ENCODE peak calls at places on chromosome 2, in eight cellular contexts. One of them, this sample, is unnamed.

GRCh38 chr2:200212862-200213425 is 93.5 kb upstream of the SPATS2L start:
- DNase-seq in cardiac muscle cell: no peak
- DNase-seq in IMR-90: no peak
- DNase-seq in pancreas: no peak
- DNase-seq in body of pancreas: no peak
- DNase-seq in transverse colon: no peak
- DNase-seq in NB4: no peak
- DNase-seq in PC-9: no peak
- DNase-seq in this sample: no peak

GRCh38 chr2:205198130-205198505 is 484.2 kb upstream of the NRP2 start:
- DNase-seq in PC-9: no peak
- DNase-seq in transverse colon: no peak
- DNase-seq in pancreas: no peak
- DNase-seq in cardiac muscle cell: no peak
- DNase-seq in body of pancreas: peak
- DNase-seq in IMR-90: peak
- DNase-seq in NB4: no peak
- DNase-seq in this sample: no peak

GRCh38 chr2:225889452-225889851 is 489.9 kb downstream of the NYAP2 start:
- DNase-seq in cardiac muscle cell: peak
- DNase-seq in NB4: peak
- DNase-seq in pancreas: peak
- DNase-seq in IMR-90: peak
- DNase-seq in transverse colon: no peak
- DNase-seq in body of pancreas: peak
- DNase-seq in PC-9: peak
- DNase-seq in this sample: peak

GRCh38 chr2:237456200-237456731 is 30.8 kb upstream of the MLPH start:
- DNase-seq in cardiac muscle cell: no peak
- DNase-seq in PC-9: no peak
- DNase-seq in transverse colon: peak
- DNase-seq in NB4: no peak
- DNase-seq in body of pancreas: no peak
- DNase-seq in pancreas: no peak
- DNase-seq in IMR-90: peak
- DNase-seq in this sample: no peak

GRCh38 chr2:57434952-57435351 is 611.7 kb upstream of the VRK2 start:
- DNase-seq in PC-9: no peak
- DNase-seq in transverse colon: no peak
- DNase-seq in body of pancreas: no peak
- DNase-seq in IMR-90: no peak
- DNase-seq in cardiac muscle cell: no peak
- DNase-seq in NB4: no peak
- DNase-seq in pancreas: no peak
- DNase-seq in this sample: peak

GRCh38 chr2:201882353-201883095 is 76.2 kb downstream of the CDK15 start:
- DNase-seq in IMR-90: peak
- DNase-seq in pancreas: no peak
- DNase-seq in PC-9: no peak
- DNase-seq in body of pancreas: no peak
- DNase-seq in NB4: peak
- DNase-seq in transverse colon: no peak
- DNase-seq in cardiac muscle cell: no peak
- DNase-seq in this sample: no peak

GRCh38 chr2:142165790-142166189 is 35.0 kb upstream of the LRP1B start:
- DNase-seq in transverse colon: no peak
- DNase-seq in pancreas: no peak
- DNase-seq in NB4: peak
- DNase-seq in cardiac muscle cell: peak
- DNase-seq in IMR-90: peak
- DNase-seq in PC-9: peak
- DNase-seq in body of pancreas: no peak
- DNase-seq in this sample: peak

GRCh38 chr2:223226264-223226663 is 174.3 kb downstream of the KCNE4 start:
- DNase-seq in NB4: no peak
- DNase-seq in PC-9: no peak
- DNase-seq in transverse colon: no peak
- DNase-seq in cardiac muscle cell: no peak
- DNase-seq in body of pancreas: no peak
- DNase-seq in IMR-90: no peak
- DNase-seq in pancreas: no peak
- DNase-seq in this sample: no peak

GRCh38 chr2:165009466-165009865 is 54.1 kb upstream of the SLC38A11 start:
- DNase-seq in body of pancreas: no peak
- DNase-seq in pancreas: no peak
- DNase-seq in cardiac muscle cell: no peak
- DNase-seq in transverse colon: no peak
- DNase-seq in NB4: no peak
- DNase-seq in PC-9: no peak
- DNase-seq in IMR-90: peak
- DNase-seq in this sample: peak

GRCh38 chr2:96540136-96540535 is 3.6 kb downstream of the ARID5A start:
- DNase-seq in NB4: no peak
- DNase-seq in transverse colon: no peak
- DNase-seq in IMR-90: peak
- DNase-seq in body of pancreas: no peak
- DNase-seq in PC-9: peak
- DNase-seq in cardiac muscle cell: no peak
- DNase-seq in pancreas: no peak
- DNase-seq in this sample: peak

GRCh38 chr2:43133336-43133707 is 93.1 kb downstream of the ZFP36L2 start:
- DNase-seq in transverse colon: no peak
- DNase-seq in body of pancreas: no peak
- DNase-seq in PC-9: no peak
- DNase-seq in cardiac muscle cell: no peak
- DNase-seq in IMR-90: no peak
- DNase-seq in NB4: peak
- DNase-seq in pancreas: no peak
- DNase-seq in this sample: no peak

GRCh38 chr2:234976479-234977227 is 24.8 kb downstream of the SH3BP4 start:
- DNase-seq in cardiac muscle cell: no peak
- DNase-seq in pancreas: no peak
- DNase-seq in PC-9: no peak
- DNase-seq in body of pancreas: peak
- DNase-seq in transverse colon: no peak
- DNase-seq in NB4: no peak
- DNase-seq in IMR-90: no peak
- DNase-seq in this sample: no peak

GRCh38 chr2:96091711-96092579 is 24.4 kb downstream of the ADRA2B start:
- DNase-seq in transverse colon: peak
- DNase-seq in NB4: no peak
- DNase-seq in body of pancreas: peak
- DNase-seq in cardiac muscle cell: no peak
- DNase-seq in PC-9: peak
- DNase-seq in IMR-90: no peak
- DNase-seq in pancreas: peak
- DNase-seq in this sample: peak

GRCh38 chr2:28461056-28461455 is 34.8 kb upstream of the PLB1 start:
- DNase-seq in pancreas: no peak
- DNase-seq in body of pancreas: no peak
- DNase-seq in cardiac muscle cell: no peak
- DNase-seq in IMR-90: no peak
- DNase-seq in transverse colon: no peak
- DNase-seq in NB4: no peak
- DNase-seq in PC-9: no peak
- DNase-seq in this sample: no peak

GRCh38 chr2:100940240-100940639 is 61.8 kb upstream of the RPL31 start:
- DNase-seq in body of pancreas: no peak
- DNase-seq in transverse colon: no peak
- DNase-seq in cardiac muscle cell: no peak
- DNase-seq in NB4: no peak
- DNase-seq in PC-9: no peak
- DNase-seq in pancreas: no peak
- DNase-seq in IMR-90: peak
- DNase-seq in this sample: no peak

GRCh38 chr2:237280235-237280634 is 133.7 kb downstream of the COL6A3 start:
- DNase-seq in NB4: no peak
- DNase-seq in pancreas: no peak
- DNase-seq in body of pancreas: no peak
- DNase-seq in transverse colon: no peak
- DNase-seq in IMR-90: peak
- DNase-seq in PC-9: no peak
- DNase-seq in cardiac muscle cell: no peak
- DNase-seq in this sample: peak

GRCh38 chr2:227942021-227942420 is 70.6 kb downstream of the DAW1 start:
- DNase-seq in body of pancreas: no peak
- DNase-seq in transverse colon: no peak
- DNase-seq in IMR-90: no peak
- DNase-seq in PC-9: no peak
- DNase-seq in NB4: peak
- DNase-seq in pancreas: no peak
- DNase-seq in cardiac muscle cell: no peak
- DNase-seq in this sample: peak

GRCh38 chr2:227933891-227934290 is 62.5 kb downstream of the DAW1 start:
- DNase-seq in IMR-90: no peak
- DNase-seq in NB4: no peak
- DNase-seq in body of pancreas: no peak
- DNase-seq in pancreas: no peak
- DNase-seq in PC-9: no peak
- DNase-seq in cardiac muscle cell: peak
- DNase-seq in transverse colon: no peak
- DNase-seq in this sample: no peak

DNA sequence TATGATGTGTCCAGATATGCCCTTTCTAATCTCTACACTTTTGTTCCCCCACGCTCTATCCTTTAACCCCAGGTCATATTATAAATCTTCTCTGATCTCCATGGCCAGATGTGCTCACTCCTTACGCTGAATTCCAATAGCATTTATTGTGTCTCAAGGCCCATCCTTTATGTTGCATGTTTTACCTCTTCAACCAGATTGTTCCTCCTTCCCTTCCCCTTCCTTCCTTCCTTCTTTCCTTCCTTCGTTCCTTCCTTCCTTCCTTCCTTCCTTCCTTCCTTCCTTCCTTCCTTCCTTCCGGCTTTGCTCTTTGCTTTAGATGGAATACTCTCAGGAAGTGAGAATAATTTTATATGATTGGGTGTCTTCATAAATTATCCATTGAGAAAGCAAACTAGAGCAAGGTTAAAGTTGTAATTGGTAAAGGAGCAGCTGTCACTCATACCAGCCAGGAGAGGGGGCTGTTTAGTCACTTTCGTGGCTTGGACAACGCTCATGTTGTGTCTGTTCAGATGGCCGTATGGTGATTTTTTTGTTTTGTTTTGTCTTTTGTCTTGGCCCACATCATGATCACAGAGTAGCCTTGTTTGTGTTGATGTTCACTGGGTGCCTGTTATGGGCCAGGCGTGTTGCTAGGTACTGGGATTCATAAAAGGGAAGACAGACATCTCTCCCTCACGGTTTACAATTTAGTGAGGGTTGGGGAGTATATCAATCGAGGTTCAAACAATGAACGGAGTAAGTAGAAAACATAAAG is 68.0 kb downstream of the DAW1 start:
- DNase-seq in IMR-90: peak
- DNase-seq in transverse colon: no peak
- DNase-seq in body of pancreas: peak
- DNase-seq in NB4: peak
- DNase-seq in PC-9: no peak
- DNase-seq in pancreas: no peak
- DNase-seq in cardiac muscle cell: peak
- DNase-seq in this sample: peak
- TF ChIP-seq CTCF in IMR-90: peak
- TF ChIP-seq CTCF in transverse colon: peak
- TF ChIP-seq CTCF in body of pancreas: peak
- TF ChIP-seq CTCF in NB4: peak
- TF ChIP-seq CTCF in PC-9: peak
- TF ChIP-seq CTCF in pancreas: no peak
- TF ChIP-seq CTCF in cardiac muscle cell: peak
- TF ChIP-seq CTCF in this sample: peak

DNA sequence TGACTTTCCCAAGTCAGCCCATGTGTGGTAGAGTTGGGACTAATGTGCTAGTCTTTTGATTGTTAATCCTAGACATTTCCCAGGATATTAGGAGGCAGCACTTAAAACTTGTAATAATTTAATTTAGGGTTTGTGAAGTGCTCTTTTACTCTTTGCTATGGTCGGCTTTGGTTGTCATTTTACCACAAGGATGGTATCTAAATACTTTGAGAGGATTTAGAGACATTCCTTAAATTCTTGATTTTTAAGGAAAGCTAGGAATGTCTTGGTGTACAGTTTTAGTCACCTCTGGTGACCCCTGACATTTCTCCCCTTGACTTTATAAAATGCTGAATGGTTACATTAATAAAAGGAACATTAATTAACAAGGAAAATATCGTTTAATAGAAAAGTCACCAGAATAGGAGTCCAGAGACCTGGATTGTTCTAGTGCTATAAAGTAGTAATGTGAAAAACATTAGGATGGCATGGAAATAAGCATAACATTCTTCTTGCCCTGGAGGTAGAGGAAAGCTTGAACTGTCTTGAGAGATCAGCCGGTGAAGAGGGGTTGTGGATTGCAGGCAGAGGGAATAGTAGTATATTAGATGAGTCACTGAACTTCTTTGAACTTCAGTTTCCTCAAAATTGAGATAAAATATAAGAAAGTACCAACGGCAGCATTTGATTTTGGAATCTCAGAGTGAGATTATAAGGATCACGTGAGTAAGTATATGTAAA is 209.2 kb downstream of the MCFD2 start:
- DNase-seq in PC-9: no peak
- DNase-seq in pancreas: no peak
- DNase-seq in NB4: no peak
- DNase-seq in IMR-90: peak
- DNase-seq in transverse colon: no peak
- DNase-seq in body of pancreas: no peak
- DNase-seq in cardiac muscle cell: no peak
- DNase-seq in this sample: no peak
- H3K4me3 ChIP-seq in PC-9: no peak
- H3K4me3 ChIP-seq in pancreas: no peak
- H3K4me3 ChIP-seq in NB4: no peak
- H3K4me3 ChIP-seq in IMR-90: no peak
- H3K4me3 ChIP-seq in transverse colon: no peak
- H3K4me3 ChIP-seq in body of pancreas: no peak
- H3K4me3 ChIP-seq in cardiac muscle cell: no peak
- H3K4me3 ChIP-seq in this sample: no peak

GRCh38 chr2:23547725-23548124 is 162.7 kb downstream of the KLHL29 start:
- DNase-seq in IMR-90: no peak
- DNase-seq in NB4: no peak
- DNase-seq in cardiac muscle cell: no peak
- DNase-seq in transverse colon: no peak
- DNase-seq in PC-9: no peak
- DNase-seq in pancreas: no peak
- DNase-seq in body of pancreas: no peak
- DNase-seq in this sample: no peak
- TF ChIP-seq CTCF in IMR-90: no peak
- TF ChIP-seq CTCF in NB4: no peak
- TF ChIP-seq CTCF in cardiac muscle cell: no peak
- TF ChIP-seq CTCF in transverse colon: no peak
- TF ChIP-seq CTCF in PC-9: no peak
- TF ChIP-seq CTCF in pancreas: no peak
- TF ChIP-seq CTCF in body of pancreas: no peak
- TF ChIP-seq CTCF in this sample: no peak

GRCh38 chr2:241869087-241869961 is at the start of gene RTP5:
- DNase-seq in body of pancreas: no peak
- DNase-seq in pancreas: no peak
- DNase-seq in transverse colon: no peak
- DNase-seq in cardiac muscle cell: no peak
- DNase-seq in PC-9: no peak
- DNase-seq in IMR-90: no peak
- DNase-seq in NB4: no peak
- DNase-seq in this sample: no peak
- H3K4me3 ChIP-seq in body of pancreas: no peak
- H3K4me3 ChIP-seq in pancreas: no peak
- H3K4me3 ChIP-seq in transverse colon: no peak
- H3K4me3 ChIP-seq in cardiac muscle cell: no peak
- H3K4me3 ChIP-seq in PC-9: no peak
- H3K4me3 ChIP-seq in IMR-90: no peak
- H3K4me3 ChIP-seq in NB4: no peak
- H3K4me3 ChIP-seq in this sample: no peak

This sample was measured in epithelial cell of esophagus.